ENCODE peak calls at places on chromosomes 4 and X, in five cellular contexts. S is stimulated activated naive CD4-positive, alpha-beta T cell; B is GF-D8; I is mesenchymal stem cell; X is mesendoderm. J is an unnamed sample.

GRCh38 chrX:31199770-31200114 is 127.9 kb upstream of the FTHL17 start:
- DNase-seq in S (no peak), B (no peak), I (no peak), X (no peak), J (no peak)

GRCh38 chr4:138259801-138260200 is 17.7 kb upstream of the SLC7A11 start:
- DNase-seq in S (no peak), B (no peak), I (peak), X (no peak), J (peak)

GRCh38 chr4:929970-930625 is 2.0 kb downstream of the GAK start:
- DNase-seq in S (no peak), B (peak), I (peak), X (no peak), J (no peak)

GRCh38 chr4:170420255-170420693 is 330.5 kb upstream of the AADAT start:
- DNase-seq in S (no peak), B (peak), I (peak), X (no peak), J (no peak)

GRCh38 chr4:168409089-168409801 is 71.0 kb downstream of the DDX60L start:
- DNase-seq in S (no peak), B (no peak), I (peak), X (no peak), J (no peak)

GRCh38 chr4:87322754-87323153 is at the start of gene HSD17B13:
- DNase-seq in S (no peak), B (no peak), I (no peak), X (no peak), J (no peak)

GRCh38 chr4:158121203-158121586 is 51.6 kb downstream of the GASK1B start:
- DNase-seq in S (no peak), B (no peak), I (peak), X (peak), J (no peak)

GRCh38 chr4:188697217-188697616 is 558.0 kb downstream of the TRIML1 start:
- DNase-seq in S (no peak), B (no peak), I (no peak), X (no peak), J (no peak)

GRCh38 chrX:79601336-79602131 is 234.4 kb upstream of the ITM2A start:
- DNase-seq in S (no peak), B (no peak), I (no peak), X (no peak), J (peak)

GRCh38 chrX:47247206-47247998 is 14.6 kb downstream of the USP11 start:
- DNase-seq in S (no peak), B (no peak), I (peak), X (no peak), J (no peak)

GRCh38 chrX:85244411-85245210 is 820 bp downstream of the ZNF711 start:
- DNase-seq in S (peak), B (no peak), I (peak), X (peak), J (peak)

J was measured in NCI-H748 treated with DMSO at 0.1 percent for 48 hours.